ENCODE peak calls at places on chromosomes 6 and 20, in six cellular contexts. One of them, this sample, is unnamed.

GRCh38 chr20:62142252-62143117 is 709 bp downstream of the PSMA7 start:
- DNase-seq in AG10803: no peak
- DNase-seq in A549: no peak
- DNase-seq in fibroblast of lung: no peak
- DNase-seq in AG04450: no peak
- DNase-seq in HFF-Myc: no peak
- DNase-seq in this sample: no peak

GRCh38 chr6:48069280-48069679 is 41.7 kb downstream of the PTCHD4 start:
- DNase-seq in AG10803: no peak
- DNase-seq in A549: no peak
- DNase-seq in fibroblast of lung: no peak
- DNase-seq in AG04450: no peak
- DNase-seq in HFF-Myc: no peak
- DNase-seq in this sample: no peak

GRCh38 chr20:48634641-48635040 is 193.2 kb downstream of the PREX1 start:
- DNase-seq in AG10803: no peak
- DNase-seq in A549: no peak
- DNase-seq in fibroblast of lung: no peak
- DNase-seq in AG04450: no peak
- DNase-seq in HFF-Myc: no peak
- DNase-seq in this sample: no peak

GRCh38 chr6:157985378-157986155 is 3.9 kb downstream of the SYNJ2 start:
- DNase-seq in AG10803: no peak
- DNase-seq in A549: no peak
- DNase-seq in fibroblast of lung: no peak
- DNase-seq in AG04450: no peak
- DNase-seq in HFF-Myc: no peak
- DNase-seq in this sample: no peak

GRCh38 chr20:39885975-39886649 is 802.9 kb downstream of the MAFB start:
- DNase-seq in AG10803: peak
- DNase-seq in A549: no peak
- DNase-seq in fibroblast of lung: peak
- DNase-seq in AG04450: peak
- DNase-seq in HFF-Myc: peak
- DNase-seq in this sample: peak

GRCh38 chr6:63537126-63537958 is 34.9 kb upstream of the LOC128125822 start:
- DNase-seq in AG10803: peak
- DNase-seq in A549: no peak
- DNase-seq in fibroblast of lung: no peak
- DNase-seq in AG04450: no peak
- DNase-seq in HFF-Myc: no peak
- DNase-seq in this sample: no peak

GRCh38 chr6:144782634-144783033 is 497.5 kb downstream of the UTRN start:
- DNase-seq in AG10803: no peak
- DNase-seq in A549: no peak
- DNase-seq in fibroblast of lung: no peak
- DNase-seq in AG04450: no peak
- DNase-seq in HFF-Myc: no peak
- DNase-seq in this sample: no peak

GRCh38 chr20:21353236-21353635 is 44.1 kb downstream of the NKX2-4 start:
- DNase-seq in AG10803: peak
- DNase-seq in A549: no peak
- DNase-seq in fibroblast of lung: peak
- DNase-seq in AG04450: no peak
- DNase-seq in HFF-Myc: no peak
- DNase-seq in this sample: peak

GRCh38 chr6:39904946-39905639 is 29.2 kb downstream of the MOCS1 start:
- DNase-seq in AG10803: no peak
- DNase-seq in A549: no peak
- DNase-seq in fibroblast of lung: no peak
- DNase-seq in AG04450: no peak
- DNase-seq in HFF-Myc: no peak
- DNase-seq in this sample: no peak

GRCh38 chr6:127114214-127114613 is 4.3 kb upstream of the RSPO3 start:
- DNase-seq in AG10803: no peak
- DNase-seq in A549: no peak
- DNase-seq in fibroblast of lung: no peak
- DNase-seq in AG04450: no peak
- DNase-seq in HFF-Myc: no peak
- DNase-seq in this sample: no peak

GRCh38 chr20:44973053-44973452 is 6.7 kb downstream of the STK4 start:
- DNase-seq in AG10803: peak
- DNase-seq in A549: no peak
- DNase-seq in fibroblast of lung: no peak
- DNase-seq in AG04450: no peak
- DNase-seq in HFF-Myc: no peak
- DNase-seq in this sample: peak

GRCh38 chr6:42251911-42252637 is 34.4 kb upstream of the MRPS10 start:
- DNase-seq in AG10803: peak
- DNase-seq in A549: no peak
- DNase-seq in fibroblast of lung: peak
- DNase-seq in AG04450: no peak
- DNase-seq in HFF-Myc: peak
- DNase-seq in this sample: peak

GRCh38 chr6:89183294-89183693 is 33.9 kb downstream of the GABRR1 start:
- DNase-seq in AG10803: no peak
- DNase-seq in A549: no peak
- DNase-seq in fibroblast of lung: no peak
- DNase-seq in AG04450: no peak
- DNase-seq in HFF-Myc: no peak
- DNase-seq in this sample: no peak

GRCh38 chr6:13702809-13703302 is 8.8 kb downstream of the RANBP9 start:
- DNase-seq in AG10803: no peak
- DNase-seq in A549: no peak
- DNase-seq in fibroblast of lung: no peak
- DNase-seq in AG04450: no peak
- DNase-seq in HFF-Myc: no peak
- DNase-seq in this sample: no peak

GRCh38 chr6:87785229-87785862 is 83.3 kb upstream of the AKIRIN2 start:
- DNase-seq in AG10803: no peak
- DNase-seq in A549: no peak
- DNase-seq in fibroblast of lung: no peak
- DNase-seq in AG04450: no peak
- DNase-seq in HFF-Myc: no peak
- DNase-seq in this sample: no peak

GRCh38 chr6:56406276-56407269 is 159.2 kb upstream of the COL21A1 start:
- DNase-seq in AG10803: no peak
- DNase-seq in A549: no peak
- DNase-seq in fibroblast of lung: no peak
- DNase-seq in AG04450: no peak
- DNase-seq in HFF-Myc: no peak
- DNase-seq in this sample: no peak

GRCh38 chr6:33848498-33848897 is 44.7 kb upstream of the MLN start:
- DNase-seq in AG10803: no peak
- DNase-seq in A549: no peak
- DNase-seq in fibroblast of lung: no peak
- DNase-seq in AG04450: no peak
- DNase-seq in HFF-Myc: no peak
- DNase-seq in this sample: no peak

GRCh38 chr6:51339108-51339507 is 520.4 kb downstream of the TFAP2B start:
- DNase-seq in AG10803: no peak
- DNase-seq in A549: no peak
- DNase-seq in fibroblast of lung: no peak
- DNase-seq in AG04450: no peak
- DNase-seq in HFF-Myc: no peak
- DNase-seq in this sample: no peak

GRCh38 chr20:51331466-51331865 is 211.1 kb downstream of the NFATC2 start:
- DNase-seq in AG10803: no peak
- DNase-seq in A549: no peak
- DNase-seq in fibroblast of lung: peak
- DNase-seq in AG04450: no peak
- DNase-seq in HFF-Myc: no peak
- DNase-seq in this sample: peak

GRCh38 chr6:97437087-97437486 is 154.1 kb upstream of the MMS22L start:
- DNase-seq in AG10803: peak
- DNase-seq in A549: peak
- DNase-seq in fibroblast of lung: peak
- DNase-seq in AG04450: no peak
- DNase-seq in HFF-Myc: peak
- DNase-seq in this sample: peak

GRCh38 chr6:42744351-42744890 is 1.5 kb downstream of the TBCC start:
- DNase-seq in AG10803: no peak
- DNase-seq in A549: no peak
- DNase-seq in fibroblast of lung: no peak
- DNase-seq in AG04450: no peak
- DNase-seq in HFF-Myc: no peak
- DNase-seq in this sample: no peak

GRCh38 chr6:43963877-43964658 is 163.2 kb downstream of the MRPL14 start:
- DNase-seq in AG10803: no peak
- DNase-seq in A549: no peak
- DNase-seq in fibroblast of lung: no peak
- DNase-seq in AG04450: no peak
- DNase-seq in HFF-Myc: no peak
- DNase-seq in this sample: no peak

GRCh38 chr6:16089232-16089843 is 39.5 kb upstream of the MYLIP start:
- DNase-seq in AG10803: peak
- DNase-seq in A549: no peak
- DNase-seq in fibroblast of lung: no peak
- DNase-seq in AG04450: no peak
- DNase-seq in HFF-Myc: no peak
- DNase-seq in this sample: no peak

GRCh38 chr20:45842169-45842812 is 8.7 kb downstream of the SNX21 start:
- DNase-seq in AG10803: peak
- DNase-seq in A549: no peak
- DNase-seq in fibroblast of lung: peak
- DNase-seq in AG04450: no peak
- DNase-seq in HFF-Myc: no peak
- DNase-seq in this sample: peak

DNA sequence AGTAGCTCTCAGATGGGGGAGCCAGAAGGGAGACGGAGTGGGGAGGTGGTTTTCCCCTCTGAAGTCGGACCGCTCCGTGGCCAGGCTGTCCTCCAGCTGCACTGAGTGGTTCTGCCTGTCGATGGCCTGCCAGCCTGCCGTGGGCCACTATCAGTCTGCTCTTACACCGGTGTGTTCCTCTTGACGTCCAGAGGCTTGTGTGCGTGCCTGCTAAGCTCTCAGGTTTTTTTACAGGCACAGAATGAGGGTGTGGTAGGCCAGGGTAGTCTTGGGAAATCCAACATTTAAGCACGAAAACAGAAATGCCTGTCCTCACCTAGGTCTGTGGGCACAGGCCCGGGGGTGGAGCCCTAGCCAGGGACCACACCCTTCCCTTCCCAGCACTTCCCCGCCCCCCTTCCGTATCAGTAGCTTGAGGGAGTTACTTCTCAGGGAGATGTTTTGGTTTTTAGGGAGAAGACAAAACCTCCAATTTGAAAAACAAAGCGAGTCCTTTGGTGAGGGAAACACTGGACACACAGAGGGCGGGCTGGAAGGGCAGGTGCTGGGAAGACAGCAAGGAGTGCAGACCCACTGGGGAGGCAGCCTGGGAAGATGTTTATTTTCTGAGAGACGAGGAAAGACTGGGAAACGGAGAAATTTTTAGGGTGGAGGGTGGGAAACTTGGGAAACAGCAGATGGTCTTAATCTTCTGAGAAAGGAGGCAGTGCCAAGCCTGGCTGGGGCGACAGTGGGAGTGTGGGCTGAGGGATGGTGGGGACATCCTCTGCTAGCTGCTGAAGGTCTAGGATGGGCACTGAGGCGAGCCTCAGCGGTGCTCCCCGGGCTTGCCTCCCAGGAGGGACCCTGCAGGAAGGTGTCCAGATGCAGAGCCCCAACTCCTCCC is 106.5 kb downstream of the LY86 start:
- DNase-seq in AG10803: peak
- DNase-seq in A549: no peak
- DNase-seq in fibroblast of lung: no peak
- DNase-seq in AG04450: no peak
- DNase-seq in HFF-Myc: no peak
- DNase-seq in this sample: no peak
- H3K4me3 ChIP-seq in AG10803: no peak
- H3K4me3 ChIP-seq in A549: no peak
- H3K4me3 ChIP-seq in fibroblast of lung: no peak
- H3K4me3 ChIP-seq in AG04450: no peak
- H3K4me3 ChIP-seq in HFF-Myc: no peak
- H3K4me3 ChIP-seq in this sample: no peak

GRCh38 chr6:218153-219018 is 73.9 kb upstream of the DUSP22 start:
- DNase-seq in AG10803: no peak
- DNase-seq in A549: no peak
- DNase-seq in fibroblast of lung: no peak
- DNase-seq in AG04450: no peak
- DNase-seq in HFF-Myc: no peak
- DNase-seq in this sample: no peak
- TF ChIP-seq CTCF in AG10803: no peak
- TF ChIP-seq CTCF in A549: no peak
- TF ChIP-seq CTCF in fibroblast of lung: no peak
- TF ChIP-seq CTCF in AG04450: no peak
- TF ChIP-seq CTCF in HFF-Myc: no peak
- TF ChIP-seq CTCF in this sample: no peak

GRCh38 chr20:17966432-17967312 is 1.9 kb downstream of the SNX5 start:
- DNase-seq in AG10803: peak
- DNase-seq in A549: peak
- DNase-seq in fibroblast of lung: peak
- DNase-seq in AG04450: no peak
- DNase-seq in HFF-Myc: no peak
- DNase-seq in this sample: no peak

GRCh38 chr20:17964073-17964472 is 4.5 kb downstream of the SNX5 start:
- DNase-seq in AG10803: no peak
- DNase-seq in A549: no peak
- DNase-seq in fibroblast of lung: no peak
- DNase-seq in AG04450: no peak
- DNase-seq in HFF-Myc: no peak
- DNase-seq in this sample: no peak

GRCh38 chr20:17965042-17965697 is 3.4 kb downstream of the SNX5 start:
- DNase-seq in AG10803: no peak
- DNase-seq in A549: no peak
- DNase-seq in fibroblast of lung: no peak
- DNase-seq in AG04450: no peak
- DNase-seq in HFF-Myc: no peak
- DNase-seq in this sample: no peak

GRCh38 chr20:17963114-17963897 is 5.3 kb downstream of the SNX5 start:
- DNase-seq in AG10803: no peak
- DNase-seq in A549: no peak
- DNase-seq in fibroblast of lung: no peak
- DNase-seq in AG04450: no peak
- DNase-seq in HFF-Myc: no peak
- DNase-seq in this sample: no peak

DNA sequence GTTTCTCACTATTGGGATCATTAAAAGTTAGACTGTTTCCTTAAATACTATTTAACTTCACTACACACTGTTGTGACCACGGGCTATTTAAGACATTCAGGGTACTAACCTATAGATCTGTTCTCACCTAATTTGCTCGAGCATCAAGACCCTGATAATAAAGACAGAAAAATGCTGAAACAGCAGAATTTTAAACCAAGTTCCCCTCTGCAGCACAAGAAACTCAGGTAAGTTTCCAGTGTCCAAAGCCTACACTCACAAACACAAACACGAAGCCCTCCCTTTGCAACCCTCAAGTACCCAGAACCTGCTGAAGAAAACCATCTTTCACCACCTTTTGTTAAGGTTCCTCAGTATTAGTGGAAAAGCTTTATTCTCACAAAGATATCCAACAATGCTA is 4.0 kb downstream of the SNX5 start:
- DNase-seq in AG10803: no peak
- DNase-seq in A549: no peak
- DNase-seq in fibroblast of lung: no peak
- DNase-seq in AG04450: no peak
- DNase-seq in HFF-Myc: no peak
- DNase-seq in this sample: no peak
- H3K4me3 ChIP-seq in AG10803: no peak
- H3K4me3 ChIP-seq in A549: peak
- H3K4me3 ChIP-seq in fibroblast of lung: no peak
- H3K4me3 ChIP-seq in AG04450: peak
- H3K4me3 ChIP-seq in HFF-Myc: peak
- H3K4me3 ChIP-seq in this sample: no peak

GRCh38 chr6:167726043-167726442 is 100.7 kb upstream of the AFDN start:
- DNase-seq in AG10803: no peak
- DNase-seq in A549: no peak
- DNase-seq in fibroblast of lung: no peak
- DNase-seq in AG04450: no peak
- DNase-seq in HFF-Myc: no peak
- DNase-seq in this sample: no peak
- TF ChIP-seq CTCF in AG10803: no peak
- TF ChIP-seq CTCF in A549: no peak
- TF ChIP-seq CTCF in fibroblast of lung: no peak
- TF ChIP-seq CTCF in AG04450: no peak
- TF ChIP-seq CTCF in HFF-Myc: no peak
- TF ChIP-seq CTCF in this sample: no peak